ENCODE peak calls at places on chromosomes 1 and 21, in ten cellular contexts. S, X, N, Y, U, H, E, L, V and T are unnamed samples.

GRCh38 chr1:207032528-207033017 is at the start of gene C1orf116:
- DNase-seq in S (peak), X (no peak), N (no peak), H (no peak), V (peak), U (no peak), L (no peak), E (no peak), Y (no peak), T (no peak)

GRCh38 chr1:63774617-63775417 is 1.0 kb downstream of the ROR1 start:
- DNase-seq in E (peak), S (peak), L (peak), N (peak), U (peak), V (peak), Y (peak), X (peak), H (peak), T (no peak)

GRCh38 chr1:225691861-225692516 is 39.1 kb upstream of the ENAH start:
- DNase-seq in E (no peak), X (peak), Y (no peak), V (no peak), H (no peak), N (peak), S (no peak), L (peak), U (no peak), T (no peak)

GRCh38 chr1:244957525-244957924 is 93.2 kb upstream of the HNRNPU start:
- DNase-seq in N (no peak), U (no peak), S (no peak), Y (no peak), E (no peak), H (no peak), V (no peak), X (no peak), L (no peak), T (no peak)

GRCh38 chr1:147636314-147636713 is 34.0 kb downstream of the ACP6 start:
- DNase-seq in N (no peak), X (no peak), Y (no peak), U (no peak), E (no peak), V (no peak), L (no peak), S (no peak), H (no peak), T (no peak)

GRCh38 chr21:25537174-25537573 is 70.1 kb downstream of the MRPL39 start:
- DNase-seq in U (no peak), S (no peak), H (no peak), X (no peak), E (no peak), N (no peak), L (no peak), V (no peak), Y (no peak), T (no peak)

GRCh38 chr1:39971138-39971537 is 16.2 kb downstream of the MFSD2A start:
- DNase-seq in H (no peak), U (no peak), E (no peak), V (no peak), Y (no peak), L (no peak), S (no peak), X (no peak), N (no peak), T (no peak)

GRCh38 chr1:171127481-171127880 is 36.8 kb downstream of the FMO3 start:
- DNase-seq in Y (no peak), X (peak), H (no peak), N (peak), E (no peak), V (no peak), S (no peak), U (no peak), L (no peak), T (no peak)

GRCh38 chr1:108704501-108704900 is 8.2 kb upstream of the FNDC7 start:
- DNase-seq in X (peak), Y (no peak), N (peak), L (no peak), H (no peak), S (no peak), E (no peak), U (no peak), V (peak), T (no peak)

GRCh38 chr1:116415699-116416533 is 42.9 kb downstream of the ATP1A1 start:
- DNase-seq in H (no peak), V (no peak), E (no peak), X (no peak), S (peak), N (no peak), L (no peak), U (no peak), Y (no peak), T (no peak)

GRCh38 chr1:246791303-246791918 is 67.2 kb downstream of the SCCPDH start:
- DNase-seq in L (peak), U (no peak), H (no peak), E (no peak), N (no peak), Y (no peak), V (no peak), X (no peak), S (no peak), T (no peak)

GRCh38 chr1:26290061-26290415 is 10.2 kb downstream of the SH3BGRL3 start:
- DNase-seq in S (no peak), X (no peak), E (no peak), H (no peak), Y (no peak), N (no peak), L (no peak), U (no peak), V (no peak), T (no peak)

GRCh38 chr1:41152622-41153044 is 89.5 kb downstream of the SCMH1 start:
- DNase-seq in U (no peak), Y (no peak), L (no peak), E (no peak), N (peak), H (no peak), S (no peak), X (peak), V (no peak), T (no peak)

GRCh38 chr1:145729661-145730436 is 10.6 kb downstream of the CD160 start:
- DNase-seq in X (no peak), U (no peak), E (no peak), H (no peak), V (no peak), Y (no peak), S (no peak), N (no peak), L (no peak), T (no peak)

GRCh38 chr1:89633745-89634625 is 1.1 kb downstream of the LRRC8C start:
- DNase-seq in V (no peak), U (no peak), S (peak), N (peak), L (no peak), Y (no peak), E (peak), X (peak), H (peak), T (no peak)

GRCh38 chr1:241834733-241835377 is 13.1 kb upstream of the EXO1 start:
- DNase-seq in E (no peak), H (no peak), S (no peak), X (peak), Y (no peak), L (no peak), V (peak), U (no peak), N (peak), T (no peak)

GRCh38 chr1:154971341-154971998 is 923 bp upstream of the SHC1 start:
- DNase-seq in X (no peak), N (no peak), V (no peak), H (peak), S (peak), E (no peak), U (peak), Y (peak), L (no peak), T (peak)

GRCh38 chr1:182672487-182672836 is 11.9 kb downstream of the RGS8 start:
- DNase-seq in N (no peak), L (no peak), Y (no peak), U (no peak), H (no peak), V (no peak), E (no peak), X (no peak), S (no peak), T (no peak)

GRCh38 chr1:182677393-182678098 is 6.8 kb downstream of the RGS8 start:
- DNase-seq in V (no peak), N (no peak), L (no peak), E (no peak), X (no peak), Y (no peak), U (no peak), S (no peak), H (no peak), T (no peak)

GRCh38 chr1:182671779-182672486 is 12.5 kb downstream of the RGS8 start:
- DNase-seq in U (no peak), X (no peak), N (no peak), S (no peak), V (no peak), Y (no peak), H (no peak), L (no peak), E (no peak), T (no peak)

GRCh38 chr1:182676321-182676720 is 8.1 kb downstream of the RGS8 start:
- DNase-seq in E (no peak), L (no peak), N (peak), S (no peak), V (no peak), Y (no peak), H (no peak), U (no peak), X (no peak), T (no peak)

DNA sequence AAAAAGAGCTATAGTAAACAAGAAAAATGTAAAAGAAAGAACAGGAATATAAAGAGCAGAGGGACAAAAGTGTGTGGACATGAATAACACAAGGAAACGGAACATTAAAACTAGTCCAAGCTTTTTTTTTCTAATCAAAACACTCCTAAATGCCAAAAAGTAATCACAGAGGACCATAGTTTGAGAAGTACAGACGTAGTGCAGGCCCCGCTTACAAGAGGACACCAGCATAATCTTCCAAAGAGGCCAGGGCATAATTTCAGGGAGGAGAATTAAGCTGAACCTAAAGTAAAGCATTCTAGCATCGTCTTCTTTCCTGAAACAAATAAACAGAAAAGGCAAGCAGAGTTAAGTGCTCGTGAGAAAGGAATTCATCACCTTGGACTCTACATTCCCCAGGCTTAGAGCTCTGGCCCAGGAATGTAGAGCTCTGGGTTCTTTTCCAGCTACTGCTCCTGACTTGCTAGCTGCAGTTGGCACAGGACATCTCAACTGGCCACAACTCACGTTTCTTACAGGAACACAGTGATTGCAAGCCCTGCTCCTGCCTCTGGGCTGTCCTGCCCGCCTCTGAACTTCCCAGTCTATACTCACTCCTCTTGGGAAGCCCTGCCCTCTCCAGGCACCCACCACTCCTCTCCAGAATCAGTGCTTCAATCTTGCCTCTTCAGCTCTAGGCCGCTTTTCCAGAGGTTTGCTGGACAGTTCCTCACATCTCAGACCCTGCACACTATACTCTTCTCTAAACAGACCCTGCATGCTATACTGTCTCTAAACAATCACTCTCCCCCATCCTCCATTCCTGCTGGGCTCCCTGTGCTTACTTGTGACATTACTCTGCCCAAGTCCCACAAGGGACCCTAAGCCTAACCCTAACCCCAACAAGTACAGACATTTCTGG is 9.8 kb downstream of the RGS8 start:
- DNase-seq in N (no peak), H (peak), X (peak), S (no peak), E (no peak), L (peak), V (no peak), Y (peak), U (no peak), T (peak)
- TF ChIP-seq CTCF in N (no peak), H (no peak), X (no peak), S (no peak), E (no peak), L (no peak), V (no peak), Y (no peak), U (no peak), T (peak)

DNA sequence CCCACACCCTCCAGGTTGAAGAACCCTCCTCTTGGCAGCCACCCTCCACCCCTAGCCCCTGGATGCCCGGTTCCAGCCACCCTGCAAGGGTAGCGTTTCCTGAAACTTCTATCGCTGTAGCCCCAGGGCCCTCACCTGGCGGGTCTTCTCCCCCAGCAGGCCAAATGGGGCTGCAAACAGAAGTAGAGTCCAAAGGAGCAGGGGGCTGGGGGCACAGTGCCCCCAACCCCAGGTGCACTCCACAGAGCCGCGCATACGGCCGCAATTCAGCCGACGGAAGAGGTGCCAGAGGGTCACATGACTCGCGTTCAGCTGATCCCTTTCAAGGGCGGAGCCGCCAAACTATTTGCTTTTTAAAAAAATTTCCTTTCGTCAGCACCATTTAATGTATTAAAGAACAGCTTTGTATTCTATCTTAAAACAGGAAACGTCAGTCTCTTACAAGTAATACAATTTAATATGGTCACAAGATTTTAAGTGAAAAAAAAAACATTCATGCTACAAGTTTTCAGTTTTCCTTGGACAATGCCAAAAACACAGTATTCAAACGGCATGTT is at the start of gene GLMP:
- DNase-seq in Y (peak), L (peak), H (peak), V (peak), S (peak), U (peak), E (peak), N (peak), X (peak), T (no peak)
- H3K27ac ChIP-seq in Y (peak), L (peak), H (peak), V (no peak), S (no peak), U (peak), E (peak), N (peak), X (peak), T (peak)

GRCh38 chr1:203450541-203451149 is 25.0 kb upstream of the PRELP start:
- DNase-seq in Y (no peak), U (no peak), H (no peak), E (no peak), N (no peak), L (peak), S (no peak), X (no peak), V (no peak), T (no peak)
- TF ChIP-seq CTCF in Y (no peak), U (no peak), H (no peak), E (no peak), N (no peak), L (no peak), S (no peak), X (no peak), V (no peak), T (no peak)

GRCh38 chr1:17584539-17584938 is 45.0 kb downstream of the ARHGEF10L start:
- DNase-seq in N (no peak), E (no peak), Y (no peak), X (no peak), L (no peak), V (no peak), U (no peak), S (no peak), H (no peak), T (no peak)
- H3K27ac ChIP-seq in N (no peak), E (no peak), Y (no peak), X (no peak), L (peak), V (no peak), U (no peak), S (no peak), H (no peak), T (peak)

GRCh38 chr21:16563111-16563510 is 833.3 kb downstream of the USP25 start:
- DNase-seq in N (no peak), V (no peak), E (no peak), S (no peak), L (no peak), U (no peak), H (no peak), X (no peak), Y (no peak), T (no peak)

GRCh38 chr21:16569679-16570078 is 839.9 kb downstream of the USP25 start:
- DNase-seq in S (no peak), N (no peak), L (no peak), E (no peak), X (peak), V (no peak), U (no peak), Y (no peak), H (no peak), T (no peak)

GRCh38 chr21:16568661-16569060 is 838.9 kb downstream of the USP25 start:
- DNase-seq in X (no peak), Y (no peak), S (no peak), V (no peak), L (no peak), U (no peak), N (no peak), E (no peak), H (no peak), T (no peak)

DNA sequence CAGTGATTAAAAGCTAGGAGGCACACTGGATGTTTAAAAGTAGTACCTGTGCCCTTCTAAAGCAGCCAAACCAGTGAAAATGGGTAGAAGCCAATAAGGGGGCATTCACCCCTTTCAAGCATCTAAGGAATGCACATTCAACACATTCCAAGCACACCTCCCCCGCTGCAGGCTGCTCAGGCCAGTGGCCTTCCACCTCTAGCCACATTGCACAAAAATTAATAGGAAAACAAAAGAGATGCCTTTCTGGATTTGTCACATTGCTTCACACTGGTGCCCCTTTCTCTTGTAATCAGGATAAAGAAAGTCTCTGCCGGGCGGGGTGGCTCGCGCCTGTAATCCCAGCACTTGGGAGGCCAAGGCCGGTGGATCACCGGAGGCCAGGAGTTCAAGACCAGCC is 834.0 kb downstream of the USP25 start:
- DNase-seq in S (no peak), X (peak), V (peak), U (no peak), E (peak), Y (no peak), L (no peak), N (no peak), H (no peak), T (no peak)
- TF ChIP-seq CTCF in S (no peak), X (no peak), V (no peak), U (no peak), E (no peak), Y (no peak), L (no peak), N (no peak), H (no peak), T (no peak)

GRCh38 chr1:94299627-94300552 is 62.5 kb upstream of the ARHGAP29 start:
- DNase-seq in E (no peak), U (no peak), S (no peak), X (peak), L (no peak), N (peak), H (no peak), Y (no peak), V (peak), T (no peak)
- H3K27ac ChIP-seq in E (peak), U (peak), S (no peak), X (peak), L (peak), N (no peak), H (peak), Y (peak), V (peak), T (peak)

GRCh38 chr1:91404151-91405012 is at the start of gene HFM1:
- DNase-seq in V (peak), S (peak), N (peak), H (peak), X (peak), L (peak), U (peak), E (peak), Y (peak), T (peak)

GRCh38 chr1:91402023-91402422 is 2.6 kb downstream of the HFM1 start:
- DNase-seq in N (peak), Y (no peak), E (no peak), X (peak), V (no peak), L (no peak), U (no peak), S (no peak), H (no peak), T (no peak)

GRCh38 chr1:91406773-91407389 is 2.2 kb upstream of the HFM1 start:
- DNase-seq in U (no peak), Y (no peak), L (no peak), N (peak), X (no peak), V (no peak), E (no peak), H (no peak), S (no peak), T (no peak)
- TF ChIP-seq CTCF in U (no peak), Y (no peak), L (no peak), N (peak), X (no peak), V (no peak), E (no peak), H (no peak), S (no peak), T (no peak)